ENCODE peak calls at places on chromosomes 5 and 9, in seven cellular contexts. G is stimulated activated CD4-positive, alpha-beta T cell treated with anti-CD3 and anti-CD28 coated beads, TNF-alpha, amount 100 ng/mL, for 4 hours; I is activated naive CD8-positive, alpha-beta T cell treated with anti-CD3 and anti-CD28 coated beads, Interleukin-2, amount 50 U/mL, for 24 hours; Y is CD4-positive, alpha-beta memory T cell; A is iPS-NIHi11; Z is NCI-H446 treated with DMSO at 0.1 percent for 48 hours; V is NCI-H1417. W is an unnamed sample.

GRCh38 chr9:38334234-38334633 is 58.3 kb upstream of the ALDH1B1 start:
- DNase-seq in G (no peak), Y (no peak), I (no peak), A (peak), V (peak), Z (no peak), W (no peak)

GRCh38 chr5:75412111-75412990 is 75.3 kb downstream of the HMGCR start:
- DNase-seq in Y (no peak), V (peak), Z (no peak), A (no peak), G (no peak), I (no peak), W (no peak)

GRCh38 chr9:90890146-90890545 is 88.5 kb downstream of the SYK start:
- DNase-seq in V (no peak), G (no peak), Y (no peak), A (peak), I (no peak), Z (no peak), W (no peak)

GRCh38 chr9:98057095-98057799 is 715 bp downstream of the NANS start:
- DNase-seq in V (peak), G (peak), Y (no peak), Z (no peak), A (no peak), I (no peak), W (no peak)

GRCh38 chr5:39080597-39081204 is 6.5 kb upstream of the RICTOR start:
- DNase-seq in A (peak), V (peak), I (peak), Y (no peak), Z (peak), G (no peak), W (no peak)

GRCh38 chr9:84701801-84702200 is 32.3 kb downstream of the NTRK2 start:
- DNase-seq in A (no peak), I (no peak), G (no peak), Y (no peak), Z (no peak), V (no peak), W (no peak)

GRCh38 chr5:72141440-72142271 is 34.4 kb downstream of the MAP1B start:
- DNase-seq in Y (no peak), G (no peak), I (no peak), A (no peak), Z (no peak), V (no peak), W (no peak)

GRCh38 chr5:32319392-32319791 is 6.7 kb upstream of the MTMR12 start:
- DNase-seq in V (no peak), A (no peak), Z (no peak), I (no peak), G (no peak), Y (no peak), W (no peak)

GRCh38 chr9:100498592-100498991 is 25.6 kb downstream of the TMEFF1 start:
- DNase-seq in A (no peak), Y (no peak), V (peak), G (no peak), Z (no peak), I (no peak), W (no peak)

GRCh38 chr5:6454628-6455053 is 6.0 kb downstream of the UBE2QL1 start:
- DNase-seq in G (no peak), Z (no peak), A (no peak), V (no peak), Y (no peak), I (no peak), W (no peak)

GRCh38 chr9:92661761-92662160 is 8.2 kb downstream of the IPPK start:
- DNase-seq in Z (no peak), Y (no peak), V (peak), I (no peak), G (no peak), A (no peak), W (no peak)

GRCh38 chr5:134534726-134535110 is 9.2 kb downstream of the JADE2 start:
- DNase-seq in G (no peak), I (no peak), V (no peak), Z (no peak), Y (no peak), A (no peak), W (no peak)

GRCh38 chr5:78569441-78569840 is 79.1 kb downstream of the LHFPL2 start:
- DNase-seq in I (no peak), G (no peak), Z (no peak), Y (no peak), A (peak), V (peak), W (peak)

GRCh38 chr9:125540497-125540896 is 166.5 kb downstream of the MAPKAP1 start:
- DNase-seq in V (peak), Y (no peak), Z (no peak), G (no peak), A (no peak), I (no peak), W (no peak)

GRCh38 chr5:176564002-176564401 is 14.9 kb downstream of the CDHR2 start:
- DNase-seq in G (no peak), Y (no peak), V (no peak), I (no peak), A (no peak), Z (no peak), W (no peak)

GRCh38 chr5:6877986-6878828 is 165.0 kb downstream of the TENT4A start:
- DNase-seq in Y (no peak), Z (no peak), G (no peak), I (no peak), A (no peak), V (no peak), W (no peak)

GRCh38 chr9:106727969-106728368 is 135.0 kb upstream of the ZNF462 start:
- DNase-seq in Y (no peak), Z (no peak), G (no peak), I (no peak), A (no peak), V (no peak), W (no peak)

GRCh38 chr5:19910131-19910530 is 77.9 kb downstream of the CDH18 start:
- DNase-seq in Z (no peak), Y (no peak), I (no peak), V (peak), G (no peak), A (no peak), W (no peak)

GRCh38 chr5:132782101-132782500 is 5.1 kb upstream of the SEPTIN8 start:
- DNase-seq in I (no peak), V (no peak), Y (no peak), Z (no peak), A (no peak), G (no peak), W (peak)